ENCODE peak calls at places on chromosomes 4 and X, in four cellular contexts. R is HepG2, G is GM12878, B is K562. V is an unnamed sample.

GRCh38 chr4:73259552-73260140 is 1.0 kb upstream of the ANKRD17 start:
- DNase-seq in R (peak), G (no peak), B (peak), V (no peak)

GRCh38 chr4:131091896-131092295 is 1995.9 kb downstream of the C4orf33 start:
- DNase-seq in R (peak), G (no peak), B (no peak), V (no peak)

GRCh38 chr4:98284640-98285046 is 23.5 kb downstream of the RAP1GDS1 start:
- DNase-seq in R (no peak), G (no peak), B (no peak), V (peak)

GRCh38 chr4:16916719-16917337 is 18.4 kb upstream of the LDB2 start:
- DNase-seq in R (peak), G (peak), B (peak), V (peak)

GRCh38 chr4:81844717-81845116 is 373.0 kb upstream of the RASGEF1B start:
- DNase-seq in R (peak), G (peak), B (peak), V (peak)

GRCh38 chrX:103556941-103557340 is 28.4 kb upstream of the TCEAL4 start:
- DNase-seq in R (peak), G (no peak), B (no peak), V (no peak)

GRCh38 chrX:150767475-150768131 is 74.4 kb downstream of the MTMR1 start:
- DNase-seq in R (no peak), G (no peak), B (peak), V (no peak)

GRCh38 chr4:48041535-48042137 is 25.1 kb downstream of the NIPAL1 start:
- DNase-seq in R (no peak), G (no peak), B (no peak), V (no peak)

GRCh38 chr4:145178740-145179139 is 1.6 kb downstream of the OTUD4 start:
- DNase-seq in R (no peak), G (no peak), B (peak), V (no peak)

GRCh38 chr4:61995717-61996337 is 795.7 kb downstream of the ADGRL3 start:
- DNase-seq in R (no peak), G (no peak), B (no peak), V (no peak)

GRCh38 chr4:181150173-181150572 is 1093.0 kb upstream of the TENM3 start:
- DNase-seq in R (peak), G (no peak), B (no peak), V (no peak)

GRCh38 chrX:80266979-80267378 is 153.3 kb upstream of the TENT5D start:
- DNase-seq in R (no peak), G (no peak), B (no peak), V (no peak)

GRCh38 chrX:95835223-95835622 is 849.4 kb upstream of the DIAPH2 start:
- DNase-seq in R (no peak), G (no peak), B (no peak), V (no peak)

GRCh38 chrX:40278340-40279090 is 180.8 kb upstream of the BCOR start:
- DNase-seq in R (no peak), G (no peak), B (no peak), V (no peak)

GRCh38 chr4:8274772-8275241 is 5.3 kb downstream of the HTRA3 start:
- DNase-seq in R (no peak), G (no peak), B (no peak), V (no peak)

GRCh38 chr4:30068234-30068633 is 651.9 kb upstream of the PCDH7 start:
- DNase-seq in R (no peak), G (no peak), B (no peak), V (no peak)

GRCh38 chr4:52824603-52825310 is 37.4 kb upstream of the RASL11B start:
- DNase-seq in R (peak), G (no peak), B (no peak), V (no peak)

GRCh38 chr4:152258804-152259708 is 276.8 kb downstream of the FBXW7 start:
- DNase-seq in R (peak), G (no peak), B (no peak), V (no peak)

GRCh38 chr4:171646984-171647383 is 166.2 kb upstream of the GALNTL6 start:
- DNase-seq in R (no peak), G (no peak), B (peak), V (no peak)

GRCh38 chr4:105241456-105241855 is 94.8 kb downstream of the TET2 start:
- DNase-seq in R (no peak), G (no peak), B (no peak), V (no peak)

GRCh38 chr4:154064244-154064643 is 275.4 kb upstream of the SFRP2 start:
- DNase-seq in R (no peak), G (no peak), B (no peak), V (peak)

GRCh38 chr4:54802336-54802735 is 144.6 kb downstream of the KIT start:
- DNase-seq in R (no peak), G (no peak), B (no peak), V (no peak)
- TF ChIP-seq ESRRA in R (no peak), G (no peak), B (no peak), V (no peak)

GRCh38 chrX:63686878-63687714 is 97.9 kb downstream of the ARHGEF9 start:
- DNase-seq in R (peak), G (peak), B (peak), V (peak)
- TF ChIP-seq ETV6 in R (no peak), G (no peak), B (no peak), V (no peak)

GRCh38 chrX:155148724-155149537 is 67.3 kb upstream of the VBP1 start:
- DNase-seq in R (peak), G (no peak), B (peak), V (peak)
- TF ChIP-seq ESRRA in R (no peak), G (no peak), B (no peak), V (no peak)

GRCh38 chr4:120156115-120156718 is 89.6 kb upstream of the MAD2L1 start:
- DNase-seq in R (peak), G (peak), B (peak), V (no peak)
- TF ChIP-seq ETV6 in R (no peak), G (no peak), B (no peak), V (no peak)

DNA sequence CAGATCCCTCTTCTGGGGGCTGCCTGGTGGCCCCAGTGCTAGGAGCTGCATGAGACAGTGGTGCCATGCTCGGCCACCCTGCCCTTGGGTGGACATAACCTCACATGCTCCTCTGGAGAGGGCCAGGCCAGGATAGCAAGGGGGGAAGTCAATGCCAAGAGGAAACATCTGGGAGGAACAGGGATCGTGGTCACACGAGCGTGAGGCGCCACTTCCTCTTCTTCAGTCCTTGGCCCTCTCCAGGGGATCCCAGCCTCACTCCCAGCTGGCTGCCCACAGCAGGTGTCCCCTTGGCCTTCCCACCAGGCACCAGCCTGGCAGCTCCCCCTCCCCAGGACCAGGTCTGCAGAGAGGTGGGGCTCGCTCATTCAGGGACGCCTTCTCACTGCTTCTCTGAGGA is 28.6 kb downstream of the TBC1D14 start:
- DNase-seq in R (no peak), G (no peak), B (no peak), V (no peak)
- TF ChIP-seq ESRRA in R (no peak), G (no peak), B (no peak), V (no peak)